ENCODE peak calls at places on chromosomes 7 and 10, in six cellular contexts. U is GM23338, I is coronary artery, L is AG09309, E is sigmoid colon, R is heart left ventricle. O is an unnamed sample.
A peak's percentile ranks its signal among the peaks of the same experiment; 100 is the strongest.

GRCh38 chr10:85926986-85927385 is 439.6 kb downstream of the GRID1 start:
- DNase-seq in U (no peak), I (peak; percentile 33), L (no peak), E (no peak), R (no peak), O (no peak)

GRCh38 chr7:12119638-12120303 is 91.3 kb upstream of the TMEM106B start:
- DNase-seq in U (peak; percentile 57), I (no peak), L (no peak), E (no peak), R (no peak), O (no peak)

GRCh38 chr10:124647421-124648130 is 96.6 kb downstream of the FAM53B start:
- DNase-seq in U (no peak), I (no peak), L (no peak), E (peak; percentile 82), R (peak; percentile 76), O (no peak)

GRCh38 chr7:137996386-137996851 is 5.5 kb downstream of the CREB3L2 start:
- DNase-seq in U (no peak), I (peak; percentile 76), L (no peak), E (no peak), R (peak; percentile 79), O (no peak)

GRCh38 chr7:148914208-148914777 is 30.2 kb upstream of the EZH2 start:
- DNase-seq in U (no peak), I (no peak), L (no peak), E (no peak), R (no peak), O (peak; percentile 9)

GRCh38 chr7:108592633-108593277 is 23.1 kb downstream of the DNAJB9 start:
- DNase-seq in U (no peak), I (no peak), L (no peak), E (no peak), R (no peak), O (no peak)

GRCh38 chr10:132630666-132631347 is 93.2 kb downstream of the INPP5A start:
- DNase-seq in U (no peak), I (peak; percentile 93), L (no peak), E (peak; percentile 95), R (peak; percentile 87), O (no peak)

GRCh38 chr10:93475227-93475626 is 6.9 kb downstream of the MYOF start:
- DNase-seq in U (no peak), I (no peak), L (no peak), E (no peak), R (no peak), O (no peak)

GRCh38 chr7:22814261-22815208 is 8.1 kb downstream of the TOMM7 start:
- DNase-seq in U (no peak), I (no peak), L (no peak), E (no peak), R (no peak), O (no peak)

GRCh38 chr7:155398944-155399343 is 59.0 kb upstream of the EN2 start:
- DNase-seq in U (no peak), I (no peak), L (no peak), E (no peak), R (no peak), O (no peak)

DNA sequence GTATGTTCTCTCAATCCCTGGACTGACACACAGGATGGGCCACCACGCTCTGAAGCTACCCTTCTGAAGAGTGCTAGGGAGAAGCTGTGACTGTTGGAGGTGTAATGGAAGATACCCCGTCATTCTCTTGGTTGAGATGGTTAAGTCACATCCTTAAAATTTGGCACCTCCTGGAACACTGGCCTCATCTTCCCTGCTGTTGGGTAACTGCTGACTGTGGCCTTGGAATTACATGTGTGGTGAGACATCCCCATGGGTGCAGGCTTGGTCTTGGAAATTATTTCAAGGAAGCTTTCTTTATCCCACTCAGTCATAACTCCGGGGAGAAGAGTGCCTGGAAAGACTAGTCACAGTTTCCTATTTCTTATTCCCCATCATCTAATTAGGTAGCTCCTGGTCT is 62.0 kb downstream of the LRMDA start:
- DNase-seq in U (no peak), I (no peak), L (peak; percentile 4), E (no peak), R (no peak), O (no peak)
- TF ChIP-seq CTCF in U (no peak), I (no peak), L (no peak), E (no peak), R (no peak), O (no peak)

DNA sequence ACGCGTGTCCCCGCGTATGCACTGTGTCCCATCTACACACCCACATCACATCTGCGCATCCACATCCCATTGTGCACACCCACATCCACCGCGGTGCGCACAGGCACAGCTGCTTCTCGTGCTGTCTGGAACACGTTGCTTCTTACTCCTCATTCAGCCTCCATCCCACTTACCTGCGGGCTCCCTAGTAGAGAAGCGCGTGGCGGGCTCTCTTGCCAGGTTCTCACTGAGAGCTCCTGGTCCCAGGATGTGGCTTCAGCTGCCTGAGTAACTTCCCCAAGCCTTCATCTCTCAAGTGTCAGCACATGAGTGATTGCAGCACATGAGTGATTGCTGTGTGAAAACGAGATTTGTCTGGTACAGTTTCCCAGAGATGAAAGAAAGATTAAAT is 117.8 kb downstream of the TRRAP start:
- DNase-seq in U (no peak), I (no peak), L (no peak), E (no peak), R (no peak), O (no peak)
- H3K4me3 ChIP-seq in U (no peak overlapping the region), I (no peak overlapping the region), L (no peak overlapping the region), E (no peak overlapping the region), R (no peak overlapping the region), O (no peak overlapping the region)

DNA sequence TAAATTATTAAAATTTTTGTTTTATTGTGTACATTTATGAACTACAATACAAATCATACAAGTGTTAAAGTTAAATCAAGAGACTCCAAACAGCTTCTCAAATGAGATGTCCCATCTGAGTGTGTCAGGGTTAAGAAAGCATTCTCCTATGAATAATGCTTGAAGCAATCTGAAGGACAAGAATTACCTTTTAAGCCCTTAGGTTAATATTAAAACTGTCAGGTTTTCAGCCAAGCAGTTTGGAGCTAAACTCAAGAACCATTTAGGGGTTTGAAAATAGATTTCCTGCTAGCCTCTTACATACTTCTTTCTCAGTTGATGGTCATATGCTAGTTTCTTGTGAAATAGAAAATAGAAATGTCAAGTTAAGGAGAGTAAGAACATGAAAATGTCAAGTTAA is 38.3 kb downstream of the LIPJ start:
- DNase-seq in U (no peak), I (no peak), L (no peak), E (no peak), R (no peak), O (peak; percentile 32)
- TF ChIP-seq CTCF in U (no peak), I (no peak), L (no peak), E (no peak), R (no peak), O (no peak)

GRCh38 chr7:104855826-104856225 is 158.2 kb upstream of the KMT2E start:
- DNase-seq in U (no peak), I (no peak), L (no peak), E (no peak), R (no peak), O (peak; percentile 68)

GRCh38 chr7:104845541-104845940 is 168.5 kb upstream of the KMT2E start:
- DNase-seq in U (no peak), I (no peak), L (no peak), E (no peak), R (no peak), O (no peak)

GRCh38 chr7:104848386-104848990 is 165.5 kb upstream of the KMT2E start:
- DNase-seq in U (peak; percentile 86), I (no peak), L (no peak), E (no peak), R (peak; percentile 13), O (no peak)

GRCh38 chr7:104852386-104852785 is 161.6 kb upstream of the KMT2E start:
- DNase-seq in U (no peak), I (no peak), L (no peak), E (no peak), R (no peak), O (no peak)

GRCh38 chr7:104851268-104851667 is 162.7 kb upstream of the KMT2E start:
- DNase-seq in U (no peak), I (no peak), L (no peak), E (no peak), R (no peak), O (no peak)
- H3K4me3 ChIP-seq in U (no peak overlapping the region), I (no peak overlapping the region), L (no peak overlapping the region), E (no peak overlapping the region), R (no peak overlapping the region), O (no peak overlapping the region)